ENCODE peak calls at places on chromosomes 1 and 21, in ten cellular contexts. I is fibroblast of the aortic adventitia, G is MM.1S, Y is AG04450, Z is fibroblast of mammary gland, K is lower lobe of right lung, P is cardiac fibroblast, N is lung, W is OCI-LY7, S is GM12865. B is an unnamed sample.

GRCh38 chr1:15747378-15747777 is 5.1 kb downstream of the TMEM82 start:
- DNase-seq in I (no peak), G (no peak), Y (no peak), Z (no peak), K (no peak), P (no peak), N (no peak), W (no peak), S (no peak), B (no peak)

GRCh38 chr1:227429447-227430359 is 111.4 kb upstream of the CDC42BPA start:
- DNase-seq in I (peak), G (no peak), Y (no peak), Z (peak), K (no peak), P (peak), N (no peak), W (no peak), S (no peak), B (peak)

GRCh38 chr1:206738370-206739366 is 31.9 kb upstream of the IL19 start:
- DNase-seq in I (peak), G (peak), Y (no peak), Z (peak), K (no peak), P (peak), N (no peak), W (peak), S (no peak), B (no peak)

GRCh38 chr1:192805832-192806323 is 3.0 kb upstream of the RGS2 start:
- DNase-seq in I (peak), G (peak), Y (peak), Z (peak), K (no peak), P (peak), N (no peak), W (peak), S (peak), B (peak)

GRCh38 chr1:39573736-39574624 is 2.6 kb downstream of the PABPC4 start:
- DNase-seq in I (peak), G (no peak), Y (no peak), Z (peak), K (no peak), P (peak), N (no peak), W (peak), S (no peak), B (peak)

GRCh38 chr1:154405762-154406571 is 824 bp downstream of the IL6R start:
- DNase-seq in I (peak), G (peak), Y (no peak), Z (peak), K (peak), P (peak), N (peak), W (peak), S (peak), B (peak)

GRCh38 chr1:154213274-154213673 is 7.1 kb upstream of the CFAP141 start:
- DNase-seq in I (no peak), G (no peak), Y (no peak), Z (peak), K (no peak), P (no peak), N (no peak), W (no peak), S (no peak), B (no peak)

GRCh38 chr1:121443131-121443530 is 258.4 kb downstream of the SRGAP2C start:
- DNase-seq in I (no peak), G (no peak), Y (no peak), Z (peak), K (no peak), P (no peak), N (no peak), W (no peak), S (no peak), B (peak)

GRCh38 chr1:181485276-181486097 is 2.2 kb downstream of the CACNA1E start:
- DNase-seq in I (no peak), G (peak), Y (no peak), Z (no peak), K (peak), P (no peak), N (no peak), W (no peak), S (peak), B (no peak)

GRCh38 chr1:234458352-234459027 is 20.5 kb downstream of the TARBP1 start:
- DNase-seq in I (no peak), G (no peak), Y (no peak), Z (no peak), K (no peak), P (no peak), N (no peak), W (no peak), S (no peak), B (no peak)

GRCh38 chr1:204927673-204928641 is 57.3 kb downstream of the NFASC start:
- DNase-seq in I (no peak), G (no peak), Y (no peak), Z (no peak), K (no peak), P (no peak), N (no peak), W (no peak), S (no peak), B (no peak)

GRCh38 chr21:41008971-41009370 is 159.0 kb upstream of the BACE2 start:
- DNase-seq in I (no peak), G (no peak), Y (no peak), Z (no peak), K (no peak), P (no peak), N (no peak), W (no peak), S (no peak), B (no peak)

GRCh38 chr1:228338521-228339051 is 68.0 kb downstream of the TRIM11 start:
- DNase-seq in I (no peak), G (no peak), Y (no peak), Z (no peak), K (peak), P (no peak), N (no peak), W (no peak), S (no peak), B (no peak)

GRCh38 chr1:91428182-91428798 is 23.7 kb upstream of the HFM1 start:
- DNase-seq in I (no peak), G (no peak), Y (no peak), Z (no peak), K (no peak), P (no peak), N (no peak), W (no peak), S (peak), B (no peak)

GRCh38 chr1:84720275-84720780 is 30.1 kb upstream of the SSX2IP start:
- DNase-seq in I (no peak), G (peak), Y (no peak), Z (no peak), K (no peak), P (no peak), N (no peak), W (no peak), S (peak), B (no peak)

GRCh38 chr1:76185207-76185606 is 110.7 kb downstream of the ST6GALNAC3 start:
- DNase-seq in I (no peak), G (no peak), Y (no peak), Z (no peak), K (no peak), P (no peak), N (no peak), W (no peak), S (no peak), B (no peak)

GRCh38 chr1:202688401-202688800 is 21.9 kb downstream of the SYT2 start:
- DNase-seq in I (peak), G (no peak), Y (no peak), Z (peak), K (no peak), P (peak), N (no peak), W (no peak), S (no peak), B (no peak)

GRCh38 chr1:204398197-204399125 is 13.2 kb downstream of the PPP1R15B start:
- DNase-seq in I (peak), G (peak), Y (no peak), Z (peak), K (peak), P (peak), N (peak), W (peak), S (peak), B (no peak)

GRCh38 chr1:108592030-108592759 is 32.3 kb downstream of the EEIG2 start:
- DNase-seq in I (peak), G (no peak), Y (no peak), Z (peak), K (no peak), P (peak), N (no peak), W (peak), S (peak), B (no peak)

GRCh38 chr1:34974626-34975025 is 10.5 kb downstream of the TMEM35B start:
- DNase-seq in I (no peak), G (no peak), Y (no peak), Z (no peak), K (no peak), P (no peak), N (no peak), W (no peak), S (no peak), B (no peak)

GRCh38 chr1:20339811-20340457 is 49.3 kb downstream of the VWA5B1 start:
- DNase-seq in I (no peak), G (no peak), Y (no peak), Z (peak), K (no peak), P (no peak), N (no peak), W (no peak), S (no peak), B (no peak)

GRCh38 chr1:58136502-58136901 is 410.0 kb downstream of the OMA1 start:
- DNase-seq in I (no peak), G (no peak), Y (no peak), Z (no peak), K (no peak), P (no peak), N (no peak), W (no peak), S (no peak), B (no peak)

GRCh38 chr1:110119843-110120242 is 7.6 kb downstream of the UBL4B start:
- DNase-seq in I (no peak), G (no peak), Y (no peak), Z (no peak), K (no peak), P (no peak), N (no peak), W (no peak), S (no peak), B (no peak)

GRCh38 chr1:38791892-38792291 is 67.7 kb downstream of the RRAGC start:
- DNase-seq in I (no peak), G (no peak), Y (no peak), Z (no peak), K (no peak), P (no peak), N (no peak), W (no peak), S (no peak), B (no peak)

GRCh38 chr1:244171241-244171985 is 120.3 kb downstream of the ZBTB18 start:
- DNase-seq in I (peak), G (no peak), Y (no peak), Z (no peak), K (no peak), P (no peak), N (no peak), W (no peak), S (no peak), B (no peak)

GRCh38 chr1:190067592-190067991 is 410.1 kb downstream of the BRINP3 start:
- DNase-seq in I (peak), G (no peak), Y (peak), Z (no peak), K (no peak), P (peak), N (no peak), W (no peak), S (peak), B (no peak)

GRCh38 chr1:164466429-164466828 is 92.6 kb upstream of the PBX1 start:
- DNase-seq in I (no peak), G (no peak), Y (no peak), Z (peak), K (no peak), P (no peak), N (no peak), W (no peak), S (no peak), B (no peak)

GRCh38 chr1:24878775-24879742 is 51.0 kb downstream of the RUNX3 start:
- DNase-seq in I (peak), G (no peak), Y (peak), Z (peak), K (peak), P (peak), N (no peak), W (no peak), S (no peak), B (peak)

GRCh38 chr1:51622455-51622913 is 5.6 kb downstream of the OSBPL9 start:
- DNase-seq in I (peak), G (no peak), Y (no peak), Z (peak), K (no peak), P (peak), N (peak), W (no peak), S (peak), B (no peak)

GRCh38 chr1:65429806-65430205 is 9.3 kb downstream of the LEPR start:
- DNase-seq in I (peak), G (no peak), Y (no peak), Z (peak), K (no peak), P (peak), N (no peak), W (no peak), S (no peak), B (no peak)

GRCh38 chr1:230176871-230177411 is 109.9 kb downstream of the GALNT2 start:
- DNase-seq in I (peak), G (no peak), Y (no peak), Z (peak), K (no peak), P (peak), N (no peak), W (no peak), S (no peak), B (no peak)

GRCh38 chr1:152774875-152775274 is at the start of gene LCE1F:
- DNase-seq in I (no peak), G (no peak), Y (no peak), Z (no peak), K (no peak), P (no peak), N (no peak), W (no peak), S (peak), B (no peak)

DNA sequence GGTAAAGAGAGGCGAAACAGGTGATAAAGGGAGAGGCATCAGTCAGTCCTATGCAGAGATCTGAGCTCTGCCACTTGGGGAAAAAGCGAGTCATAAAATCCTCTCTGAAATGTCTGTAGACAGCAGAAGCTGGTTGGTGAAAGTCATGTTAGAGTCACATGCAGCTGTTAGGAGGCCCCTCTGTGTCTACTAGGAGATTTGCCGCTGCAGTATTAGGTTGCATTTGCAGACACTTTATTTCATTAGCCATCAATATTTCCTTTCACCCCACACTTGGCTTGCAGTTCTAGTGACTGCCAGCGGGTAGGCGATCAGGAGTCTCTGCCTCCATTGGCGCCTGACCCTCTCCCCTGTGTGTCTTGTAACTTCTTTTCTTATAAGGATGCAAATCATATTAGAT is 16.2 kb downstream of the ATP1A4 start:
- DNase-seq in I (no peak), G (no peak), Y (no peak), Z (no peak), K (no peak), P (no peak), N (no peak), W (no peak), S (no peak), B (no peak)
- TF ChIP-seq CTCF in I (no peak), G (peak), Y (no peak), Z (no peak), K (no peak), P (no peak), N (no peak), W (peak), S (no peak), B (no peak)

GRCh38 chr1:31704261-31705079 is 653 bp upstream of the COL16A1 start:
- DNase-seq in I (peak), G (no peak), Y (no peak), Z (peak), K (no peak), P (peak), N (no peak), W (no peak), S (peak), B (no peak)
- H3K4me3 ChIP-seq in I (peak), G (no peak), Y (peak), Z (peak), K (peak), P (peak), N (no peak), W (no peak), S (no peak), B (peak)

DNA sequence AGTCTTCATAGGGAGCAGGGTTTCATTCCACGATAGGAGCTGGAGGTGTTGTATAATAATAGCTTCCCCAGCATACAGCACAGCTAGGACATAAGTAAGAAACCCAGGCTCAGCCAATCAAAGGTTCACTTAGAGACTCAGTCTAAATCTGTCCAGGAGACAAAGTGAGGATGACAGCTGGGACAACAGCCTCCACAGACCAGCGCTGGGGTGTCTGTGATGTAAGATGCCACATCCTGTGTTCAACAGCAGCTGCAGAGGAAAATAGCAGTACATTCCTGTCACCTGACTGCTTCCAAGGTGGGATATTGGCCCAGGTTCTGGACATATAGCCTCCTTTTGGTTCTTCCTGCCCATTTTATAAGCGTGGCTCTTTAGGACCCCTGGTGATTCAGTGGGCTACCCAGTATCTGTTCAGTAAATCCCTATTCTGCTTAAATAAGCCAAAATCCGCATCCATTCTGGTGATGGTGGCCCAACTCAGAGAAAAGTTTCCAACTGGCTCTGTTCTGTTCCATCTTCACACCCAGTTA is 176.8 kb upstream of the SYT6 start:
- DNase-seq in I (no peak), G (no peak), Y (no peak), Z (no peak), K (no peak), P (no peak), N (no peak), W (no peak), S (peak), B (no peak)
- TF ChIP-seq CTCF in I (no peak), G (no peak), Y (no peak), Z (no peak), K (no peak), P (no peak), N (no peak), W (no peak), S (no peak), B (no peak)

GRCh38 chr1:6208723-6209660 is 3.1 kb downstream of the RNF207 start:
- DNase-seq in I (no peak), G (no peak), Y (no peak), Z (peak), K (peak), P (peak), N (no peak), W (no peak), S (peak), B (no peak)
- H3K4me3 ChIP-seq in I (peak), G (no peak), Y (peak), Z (peak), K (peak), P (peak), N (no peak), W (peak), S (no peak), B (peak)

GRCh38 chr21:43929217-43929971 is 64.4 kb downstream of the AGPAT3 start:
- DNase-seq in I (no peak), G (no peak), Y (no peak), Z (no peak), K (no peak), P (no peak), N (no peak), W (no peak), S (no peak), B (no peak)
- TF ChIP-seq CTCF in I (no peak), G (no peak), Y (no peak), Z (no peak), K (no peak), P (no peak), N (no peak), W (no peak), S (no peak), B (no peak)

B was measured in AG09309.